ENCODE peak calls at places on chromosomes 6 and 20, in ten cellular contexts. K is CD8-positive, alpha-beta memory T cell; R is heart left ventricle; E is heart right ventricle; F is lung; W is fibroblast of lung; C is OCI-LY7; N is A673; V is ascending aorta; U is stomach. L is an unnamed sample.

GRCh38 chr6:36387440-36388303 is at the start of gene ETV7:
- DNase-seq in K (no peak), R (peak; percentile 11), E (no peak), F (peak; percentile 43), W (peak; percentile 8), C (no peak), N (peak; percentile 38), V (no peak), U (peak; percentile 63), L (peak; percentile 67)

GRCh38 chr6:137025786-137026730 is 18.7 kb downstream of the IL20RA start:
- DNase-seq in K (no peak), R (no peak), E (no peak), F (no peak), W (no peak), C (no peak), N (no peak), V (no peak), U (no peak), L (peak; percentile 49)

GRCh38 chr20:51624157-51624731 is 81.7 kb upstream of the NFATC2 start:
- DNase-seq in K (peak; percentile 49), R (peak; percentile 29), E (peak; percentile 41), F (peak; percentile 32), W (peak; percentile 65), C (peak; percentile 89), N (peak; percentile 77), V (no peak), U (peak; percentile 60), L (peak; percentile 50)

GRCh38 chr6:93017213-93017612 is 402.1 kb downstream of the EPHA7 start:
- DNase-seq in K (no peak), R (no peak), E (no peak), F (no peak), W (peak; percentile 24), C (peak; percentile 12), N (peak; percentile 49), V (no peak), U (no peak), L (no peak)

GRCh38 chr6:31293343-31293742 is 21.5 kb upstream of the HLA-C start:
- DNase-seq in K (no peak), R (no peak), E (no peak), F (no peak), W (peak; percentile 40), C (no peak), N (peak; percentile 49), V (no peak), U (no peak), L (no peak)

GRCh38 chr20:54598351-54598750 is 123.0 kb downstream of the DOK5 start:
- DNase-seq in K (no peak), R (no peak), E (no peak), F (no peak), W (no peak), C (no peak), N (no peak), V (no peak), U (no peak), L (no peak)

GRCh38 chr6:139271056-139271455 is 20.7 kb downstream of the TXLNB start:
- DNase-seq in K (no peak), R (no peak), E (no peak), F (no peak), W (peak; percentile 68), C (peak; percentile 80), N (no peak), V (no peak), U (no peak), L (no peak)

GRCh38 chr20:61649879-61650200 is 397.8 kb downstream of the CDH4 start:
- DNase-seq in K (no peak), R (no peak), E (no peak), F (no peak), W (no peak), C (no peak), N (no peak), V (no peak), U (no peak), L (no peak)

GRCh38 chr6:13327691-13328075 is 654 bp downstream of the TBC1D7 start:
- DNase-seq in K (no peak), R (no peak), E (no peak), F (no peak), W (no peak), C (peak; percentile 55), N (peak; percentile 42), V (no peak), U (no peak), L (no peak)

GRCh38 chr20:3130051-3130600 is 29.5 kb downstream of the FASTKD5 start:
- DNase-seq in K (no peak), R (no peak), E (no peak), F (no peak), W (no peak), C (no peak), N (no peak), V (no peak), U (no peak), L (no peak)

GRCh38 chr20:3129094-3129493 is 30.6 kb downstream of the FASTKD5 start:
- DNase-seq in K (no peak), R (no peak), E (no peak), F (no peak), W (no peak), C (no peak), N (no peak), V (no peak), U (no peak), L (no peak)

GRCh38 chr20:3123542-3123941 is 36.1 kb downstream of the FASTKD5 start:
- DNase-seq in K (no peak), R (no peak), E (no peak), F (no peak), W (no peak), C (no peak), N (no peak), V (no peak), U (no peak), L (no peak)

GRCh38 chr20:3128585-3128984 is 31.1 kb downstream of the FASTKD5 start:
- DNase-seq in K (no peak), R (no peak), E (no peak), F (no peak), W (no peak), C (no peak), N (no peak), V (no peak), U (no peak), L (no peak)

GRCh38 chr20:3126527-3126859 is 33.2 kb downstream of the FASTKD5 start:
- DNase-seq in K (no peak), R (no peak), E (no peak), F (no peak), W (no peak), C (no peak), N (no peak), V (no peak), U (no peak), L (no peak)
- H3K9me3 ChIP-seq in K (no peaks in the 10 kb centered on the region), R (no peaks in the 10 kb centered on the region), E (no peaks in the 10 kb centered on the region), F (no peaks in the 10 kb centered on the region), W (no peaks in the 10 kb centered on the region), C (peaks cover 17% of the 10 kb centered on the region), N (no peaks in the 10 kb centered on the region), V (no peaks in the 10 kb centered on the region), U (no peaks in the 10 kb centered on the region), L (no peaks in the 10 kb centered on the region)

GRCh38 chr6:159008656-159009288 is 8.8 kb upstream of the RSPH3 start:
- DNase-seq in K (no peak), R (no peak), E (no peak), F (no peak), W (peak; percentile 57), C (peak; percentile 85), N (peak; percentile 32), V (no peak), U (no peak), L (no peak)
- H3K4me3 ChIP-seq in K (peak overlapping the region; percentile 44), R (no peak overlapping the region), E (no peak overlapping the region), F (no peak overlapping the region), W (no peak overlapping the region), C (peak overlapping the region; percentile 14), N (no peak overlapping the region), V (no peak overlapping the region), U (no peak overlapping the region), L (no peak overlapping the region)

DNA sequence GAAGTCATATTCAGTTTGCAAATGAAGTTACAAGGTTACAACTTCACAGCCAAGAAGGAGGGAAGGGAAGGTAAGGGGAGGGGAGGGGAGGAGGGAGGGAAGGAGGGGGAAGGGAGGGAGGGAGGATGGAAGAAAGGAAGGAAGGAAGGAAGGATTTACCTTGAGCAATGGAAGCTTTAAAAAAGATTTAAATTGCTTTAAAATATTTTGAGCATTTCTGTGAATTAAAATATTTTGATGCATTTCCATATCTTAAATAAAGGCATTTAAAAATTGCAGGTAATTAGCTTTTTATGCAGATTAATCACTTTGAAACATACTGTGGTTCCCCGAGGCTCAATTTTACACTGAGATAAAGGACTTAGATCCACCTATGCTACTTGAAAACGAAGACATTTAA is 618.0 kb downstream of the TFAP2A start:
- DNase-seq in K (no peak), R (no peak), E (no peak), F (no peak), W (no peak), C (no peak), N (peak; percentile 63), V (no peak), U (no peak), L (no peak)
- H3K9me3 ChIP-seq in K (no peaks in the 10 kb centered on the region), R (no peaks in the 10 kb centered on the region), E (no peaks in the 10 kb centered on the region), F (no peaks in the 10 kb centered on the region), W (no peaks in the 10 kb centered on the region), C (no peaks in the 10 kb centered on the region), N (no peaks in the 10 kb centered on the region), V (no peaks in the 10 kb centered on the region), U (no peaks in the 10 kb centered on the region), L (no peaks in the 10 kb centered on the region)

GRCh38 chr6:7727951-7728854 is 2.3 kb downstream of the BMP6 start:
- DNase-seq in K (no peak), R (no peak), E (no peak), F (no peak), W (peak; percentile 20), C (peak; percentile 22), N (peak; percentile 38), V (no peak), U (no peak), L (peak; percentile 24)
- H3K4me3 ChIP-seq in K (no peak overlapping the region), R (peak overlapping the region; percentile 48), E (peak overlapping the region; percentile 85), F (peak overlapping the region; percentile 67), W (peak overlapping the region; percentile 26), C (peak overlapping the region; percentile 36), N (peak overlapping the region; percentile 48), V (peak overlapping the region; percentile 54), U (peak overlapping the region; percentile 54), L (peak overlapping the region; percentile 27)

GRCh38 chr20:46456255-46457028 is 50.0 kb upstream of the ELMO2 start:
- DNase-seq in K (no peak), R (no peak), E (no peak), F (no peak), W (no peak), C (no peak), N (no peak), V (no peak), U (no peak), L (no peak)
- H3K9me3 ChIP-seq in K (no peaks in the 10 kb centered on the region), R (peaks cover 21% of the 10 kb centered on the region), E (no peaks in the 10 kb centered on the region), F (peaks cover 10% of the 10 kb centered on the region), W (no peaks in the 10 kb centered on the region), C (no peaks in the 10 kb centered on the region), N (peaks cover 14% of the 10 kb centered on the region), V (peaks cover 6% of the 10 kb centered on the region), U (no peaks in the 10 kb centered on the region), L (no peaks in the 10 kb centered on the region)

DNA sequence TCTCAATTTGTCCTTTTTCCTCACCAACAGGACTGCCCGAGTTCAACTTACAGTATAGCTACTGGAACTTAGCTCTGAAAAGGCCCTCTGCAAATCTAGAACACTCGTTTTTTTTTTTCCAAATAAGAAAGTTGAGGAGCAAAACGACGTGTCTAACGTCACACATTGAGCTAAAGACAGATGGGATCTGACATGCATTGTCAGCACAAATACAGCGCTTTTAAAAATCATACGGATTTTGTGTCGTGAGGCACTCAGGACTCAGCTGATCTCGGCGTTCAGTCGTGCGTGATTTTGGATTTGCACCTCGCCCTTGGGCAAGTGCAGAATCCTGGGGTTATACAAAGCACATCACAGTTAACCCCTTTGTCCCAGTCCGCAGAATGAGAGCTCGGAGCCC is 94.7 kb upstream of the ZNF322 start:
- DNase-seq in K (no peak), R (no peak), E (no peak), F (no peak), W (no peak), C (no peak), N (no peak), V (no peak), U (no peak), L (no peak)
- H3K4me3 ChIP-seq in K (no peak overlapping the region), R (no peak overlapping the region), E (no peak overlapping the region), F (no peak overlapping the region), W (no peak overlapping the region), C (no peak overlapping the region), N (peak overlapping the region; percentile 12), V (no peak overlapping the region), U (no peak overlapping the region), L (no peak overlapping the region)

L was measured in colonic mucosa.